ENCODE peak calls at places on chromosomes 13 and 19, in nine cellular contexts. One of them, this sample, is unnamed.
A peak's percentile ranks its signal among the peaks of the same experiment; 100 is the strongest.

GRCh38 chr19:32719611-32720059 is at the start of gene TDRD12:
- DNase-seq in astrocyte of the spinal cord: no peak
- DNase-seq in effector memory CD4-positive, alpha-beta T cell: no peak
- DNase-seq in adrenal gland: no peak
- DNase-seq in HCT116: no peak
- DNase-seq in pancreas: no peak
- DNase-seq in OCI-LY7: no peak
- DNase-seq in AG09309: no peak
- DNase-seq in GM23248: no peak
- DNase-seq in this sample: no peak

GRCh38 chr13:30431269-30431950 is 9.1 kb downstream of the UBE2L5 start:
- DNase-seq in pancreas: no peak
- DNase-seq in effector memory CD4-positive, alpha-beta T cell: no peak
- DNase-seq in GM23248: peak; percentile 41
- DNase-seq in astrocyte of the spinal cord: peak; percentile 22
- DNase-seq in AG09309: no peak
- DNase-seq in adrenal gland: no peak
- DNase-seq in OCI-LY7: no peak
- DNase-seq in HCT116: peak; percentile 72
- DNase-seq in this sample: no peak

GRCh38 chr19:35247526-35248309 is 1.1 kb upstream of the LSR start:
- DNase-seq in pancreas: peak; percentile 93
- DNase-seq in adrenal gland: peak; percentile 84
- DNase-seq in effector memory CD4-positive, alpha-beta T cell: peak; percentile 45
- DNase-seq in HCT116: peak; percentile 95
- DNase-seq in astrocyte of the spinal cord: no peak
- DNase-seq in GM23248: no peak
- DNase-seq in OCI-LY7: peak; percentile 92
- DNase-seq in AG09309: no peak
- DNase-seq in this sample: no peak

GRCh38 chr19:32876919-32877285 is 7.3 kb upstream of the SLC7A9 start:
- DNase-seq in astrocyte of the spinal cord: peak; percentile 82
- DNase-seq in AG09309: peak; percentile 82
- DNase-seq in adrenal gland: no peak
- DNase-seq in GM23248: no peak
- DNase-seq in HCT116: no peak
- DNase-seq in effector memory CD4-positive, alpha-beta T cell: no peak
- DNase-seq in OCI-LY7: no peak
- DNase-seq in pancreas: no peak
- DNase-seq in this sample: no peak

GRCh38 chr13:76887070-76887563 is 912 bp upstream of the KCTD12 start:
- DNase-seq in GM23248: no peak
- DNase-seq in HCT116: no peak
- DNase-seq in effector memory CD4-positive, alpha-beta T cell: no peak
- DNase-seq in pancreas: no peak
- DNase-seq in OCI-LY7: no peak
- DNase-seq in AG09309: no peak
- DNase-seq in adrenal gland: no peak
- DNase-seq in astrocyte of the spinal cord: no peak
- DNase-seq in this sample: no peak

GRCh38 chr19:15368051-15368632 is 11.4 kb downstream of the AKAP8 start:
- DNase-seq in AG09309: no peak
- DNase-seq in adrenal gland: no peak
- DNase-seq in pancreas: no peak
- DNase-seq in GM23248: no peak
- DNase-seq in HCT116: no peak
- DNase-seq in astrocyte of the spinal cord: no peak
- DNase-seq in OCI-LY7: no peak
- DNase-seq in effector memory CD4-positive, alpha-beta T cell: no peak
- DNase-seq in this sample: no peak

GRCh38 chr13:30616927-30617314 is 799 bp upstream of the USPL1 start:
- DNase-seq in adrenal gland: peak; percentile 75
- DNase-seq in astrocyte of the spinal cord: peak; percentile 92
- DNase-seq in HCT116: peak; percentile 78
- DNase-seq in pancreas: peak; percentile 79
- DNase-seq in OCI-LY7: peak; percentile 82
- DNase-seq in effector memory CD4-positive, alpha-beta T cell: peak; percentile 53
- DNase-seq in AG09309: peak; percentile 67
- DNase-seq in GM23248: peak; percentile 91
- DNase-seq in this sample: peak; percentile 73

GRCh38 chr13:29801737-29802305 is 48.6 kb downstream of the UBL3 start:
- DNase-seq in pancreas: no peak
- DNase-seq in HCT116: no peak
- DNase-seq in effector memory CD4-positive, alpha-beta T cell: no peak
- DNase-seq in astrocyte of the spinal cord: no peak
- DNase-seq in GM23248: peak; percentile 28
- DNase-seq in adrenal gland: no peak
- DNase-seq in OCI-LY7: peak; percentile 20
- DNase-seq in AG09309: no peak
- DNase-seq in this sample: peak; percentile 39

GRCh38 chr19:13844130-13844631 is 32.8 kb upstream of the NANOS3 start:
- DNase-seq in effector memory CD4-positive, alpha-beta T cell: no peak
- DNase-seq in AG09309: no peak
- DNase-seq in pancreas: peak; percentile 25
- DNase-seq in GM23248: peak; percentile 25
- DNase-seq in adrenal gland: no peak
- DNase-seq in HCT116: no peak
- DNase-seq in astrocyte of the spinal cord: no peak
- DNase-seq in OCI-LY7: no peak
- DNase-seq in this sample: no peak

GRCh38 chr19:47112166-47112663 is 1.4 kb downstream of the ZC3H4 start:
- DNase-seq in AG09309: peak; percentile 61
- DNase-seq in OCI-LY7: peak; percentile 90
- DNase-seq in effector memory CD4-positive, alpha-beta T cell: peak; percentile 83
- DNase-seq in astrocyte of the spinal cord: peak; percentile 88
- DNase-seq in GM23248: peak; percentile 88
- DNase-seq in HCT116: no peak
- DNase-seq in pancreas: peak; percentile 89
- DNase-seq in adrenal gland: peak; percentile 88
- DNase-seq in this sample: peak; percentile 84

DNA sequence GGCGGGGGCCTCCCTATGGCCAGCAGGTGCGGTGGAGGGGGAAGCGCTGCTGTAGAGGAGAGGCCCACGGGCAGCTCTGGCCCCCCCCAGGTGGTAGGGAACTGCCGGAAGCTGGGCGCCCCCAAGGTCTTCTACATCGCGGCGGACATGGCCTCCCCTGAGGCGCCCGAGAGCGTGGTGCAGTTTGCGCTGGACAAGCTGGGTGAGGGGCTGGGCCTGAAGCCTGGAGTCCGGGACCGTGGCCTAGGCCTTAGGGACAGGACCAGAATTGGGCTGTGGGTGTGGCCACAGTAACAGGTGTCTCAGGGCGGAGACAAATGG is 3.8 kb upstream of the RPL36 start:
- DNase-seq in GM23248: no peak
- DNase-seq in astrocyte of the spinal cord: no peak
- DNase-seq in adrenal gland: no peak
- DNase-seq in OCI-LY7: no peak
- DNase-seq in pancreas: no peak
- DNase-seq in AG09309: no peak
- DNase-seq in effector memory CD4-positive, alpha-beta T cell: no peak
- DNase-seq in HCT116: no peak
- DNase-seq in this sample: no peak
- H3K4me3 ChIP-seq in GM23248: peak overlapping the region; percentile 73
- H3K4me3 ChIP-seq in astrocyte of the spinal cord: peak overlapping the region; percentile 41
- H3K4me3 ChIP-seq in adrenal gland: no peak overlapping the region
- H3K4me3 ChIP-seq in OCI-LY7: peak overlapping the region; percentile 67
- H3K4me3 ChIP-seq in pancreas: peak overlapping the region; percentile 74
- H3K4me3 ChIP-seq in AG09309: peak overlapping the region; percentile 39
- H3K4me3 ChIP-seq in effector memory CD4-positive, alpha-beta T cell: peak overlapping the region; percentile 63
- H3K4me3 ChIP-seq in HCT116: peak overlapping the region; percentile 37
- H3K4me3 ChIP-seq in this sample: peak overlapping the region; percentile 54

DNA sequence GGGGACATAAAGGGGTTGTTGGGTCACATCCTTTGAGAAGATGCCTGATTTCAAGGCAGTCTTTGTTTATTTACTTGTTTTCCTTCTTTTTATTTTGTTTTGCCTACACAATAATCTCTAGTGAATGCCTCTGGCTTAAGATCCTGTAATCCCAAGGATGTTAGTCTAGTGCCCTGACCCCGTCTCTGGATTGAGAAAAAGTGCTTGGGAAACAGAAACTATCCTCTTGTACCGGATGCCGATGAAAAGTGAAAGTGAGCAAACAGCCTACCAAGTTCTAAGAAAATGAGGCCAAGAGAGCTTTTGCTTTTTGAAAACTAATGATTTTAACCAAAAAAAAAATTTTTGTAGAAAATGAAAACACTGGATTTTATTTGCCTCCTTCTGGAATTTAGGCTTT is 42.1 kb upstream of the C1QTNF9 start:
- DNase-seq in AG09309: no peak
- DNase-seq in adrenal gland: no peak
- DNase-seq in pancreas: no peak
- DNase-seq in OCI-LY7: no peak
- DNase-seq in astrocyte of the spinal cord: peak; percentile 13
- DNase-seq in HCT116: no peak
- DNase-seq in effector memory CD4-positive, alpha-beta T cell: peak; percentile 31
- DNase-seq in GM23248: peak; percentile 64
- DNase-seq in this sample: peak; percentile 28
- H3K4me3 ChIP-seq in AG09309: no peak overlapping the region
- H3K4me3 ChIP-seq in adrenal gland: no peak overlapping the region
- H3K4me3 ChIP-seq in pancreas: no peak overlapping the region
- H3K4me3 ChIP-seq in OCI-LY7: no peak overlapping the region
- H3K4me3 ChIP-seq in astrocyte of the spinal cord: no peak overlapping the region
- H3K4me3 ChIP-seq in HCT116: no peak overlapping the region
- H3K4me3 ChIP-seq in effector memory CD4-positive, alpha-beta T cell: peak overlapping the region; percentile 31
- H3K4me3 ChIP-seq in GM23248: peak overlapping the region; percentile 61
- H3K4me3 ChIP-seq in this sample: peak overlapping the region; percentile 36

GRCh38 chr19:38252385-38252784 is 3.8 kb downstream of the PPP1R14A start:
- DNase-seq in AG09309: no peak
- DNase-seq in adrenal gland: no peak
- DNase-seq in pancreas: no peak
- DNase-seq in GM23248: no peak
- DNase-seq in OCI-LY7: no peak
- DNase-seq in effector memory CD4-positive, alpha-beta T cell: no peak
- DNase-seq in HCT116: no peak
- DNase-seq in astrocyte of the spinal cord: no peak
- DNase-seq in this sample: no peak
- H3K4me3 ChIP-seq in AG09309: no peak overlapping the region
- H3K4me3 ChIP-seq in adrenal gland: no peak overlapping the region
- H3K4me3 ChIP-seq in pancreas: no peak overlapping the region
- H3K4me3 ChIP-seq in GM23248: no peak overlapping the region
- H3K4me3 ChIP-seq in OCI-LY7: no peak overlapping the region
- H3K4me3 ChIP-seq in effector memory CD4-positive, alpha-beta T cell: no peak overlapping the region
- H3K4me3 ChIP-seq in HCT116: no peak overlapping the region
- H3K4me3 ChIP-seq in astrocyte of the spinal cord: no peak overlapping the region
- H3K4me3 ChIP-seq in this sample: no peak overlapping the region

GRCh38 chr13:46178821-46179220 is 3.2 kb downstream of the LCP1 start:
- DNase-seq in pancreas: no peak
- DNase-seq in AG09309: no peak
- DNase-seq in effector memory CD4-positive, alpha-beta T cell: no peak
- DNase-seq in OCI-LY7: no peak
- DNase-seq in GM23248: no peak
- DNase-seq in adrenal gland: no peak
- DNase-seq in astrocyte of the spinal cord: no peak
- DNase-seq in HCT116: no peak
- DNase-seq in this sample: no peak

GRCh38 chr13:46180393-46180792 is 1.6 kb downstream of the LCP1 start:
- DNase-seq in pancreas: no peak
- DNase-seq in astrocyte of the spinal cord: no peak
- DNase-seq in HCT116: no peak
- DNase-seq in OCI-LY7: no peak
- DNase-seq in effector memory CD4-positive, alpha-beta T cell: no peak
- DNase-seq in adrenal gland: no peak
- DNase-seq in AG09309: no peak
- DNase-seq in GM23248: no peak
- DNase-seq in this sample: no peak

GRCh38 chr13:46178143-46178542 is 3.8 kb downstream of the LCP1 start:
- DNase-seq in HCT116: no peak
- DNase-seq in astrocyte of the spinal cord: no peak
- DNase-seq in OCI-LY7: no peak
- DNase-seq in adrenal gland: no peak
- DNase-seq in effector memory CD4-positive, alpha-beta T cell: no peak
- DNase-seq in pancreas: peak; percentile 24
- DNase-seq in GM23248: no peak
- DNase-seq in AG09309: no peak
- DNase-seq in this sample: no peak

GRCh38 chr13:46181799-46182490 is at the start of gene LCP1:
- DNase-seq in OCI-LY7: peak; percentile 97
- DNase-seq in AG09309: no peak
- DNase-seq in HCT116: no peak
- DNase-seq in pancreas: no peak
- DNase-seq in astrocyte of the spinal cord: no peak
- DNase-seq in GM23248: no peak
- DNase-seq in adrenal gland: no peak
- DNase-seq in effector memory CD4-positive, alpha-beta T cell: peak; percentile 82
- DNase-seq in this sample: peak; percentile 98

GRCh38 chr13:46179576-46180368 is 2.2 kb downstream of the LCP1 start:
- DNase-seq in AG09309: no peak
- DNase-seq in HCT116: no peak
- DNase-seq in astrocyte of the spinal cord: no peak
- DNase-seq in GM23248: no peak
- DNase-seq in effector memory CD4-positive, alpha-beta T cell: peak; percentile 69
- DNase-seq in adrenal gland: peak; percentile 39
- DNase-seq in OCI-LY7: peak; percentile 72
- DNase-seq in pancreas: peak; percentile 54
- DNase-seq in this sample: peak; percentile 89
- H3K4me3 ChIP-seq in AG09309: no peak overlapping the region
- H3K4me3 ChIP-seq in HCT116: no peak overlapping the region
- H3K4me3 ChIP-seq in astrocyte of the spinal cord: no peak overlapping the region
- H3K4me3 ChIP-seq in GM23248: no peak overlapping the region
- H3K4me3 ChIP-seq in effector memory CD4-positive, alpha-beta T cell: peak overlapping the region; percentile 81
- H3K4me3 ChIP-seq in adrenal gland: no peak overlapping the region
- H3K4me3 ChIP-seq in OCI-LY7: peak overlapping the region; percentile 92
- H3K4me3 ChIP-seq in pancreas: peak overlapping the region; percentile 13
- H3K4me3 ChIP-seq in this sample: peak overlapping the region; percentile 82